ENCODE peak calls at places on chromosome 16, in seven cellular contexts. D is A673; H is activated naive CD4-positive, alpha-beta T cell; S is stimulated activated CD4-positive, alpha-beta T cell treated with anti-CD3 and anti-CD28 coated beads, TNF-alpha, amount 100 ng/mL, for 1 hour; F is NCI-H510A treated with DMSO at 0.1 percent for 48 hours; P is hypothalamus; X is GM10248. U is an unnamed sample.

GRCh38 chr16:57615813-57616212 is 12.6 kb upstream of the ADGRG1 start:
- DNase-seq in F (no peak), H (no peak), X (no peak), P (no peak), D (no peak), S (no peak), U (no peak)

GRCh38 chr16:83734136-83734535 is 73.6 kb upstream of the HSBP1 start:
- DNase-seq in S (no peak), X (no peak), P (no peak), H (no peak), D (no peak), F (no peak), U (no peak)

GRCh38 chr16:84773312-84773711 is 46.5 kb upstream of the CRISPLD2 start:
- DNase-seq in H (no peak), S (no peak), D (no peak), X (no peak), F (no peak), P (no peak), U (no peak)

GRCh38 chr16:48223490-48223889 is 20.6 kb upstream of the LONP2 start:
- DNase-seq in H (no peak), D (no peak), X (no peak), S (no peak), P (no peak), F (no peak), U (no peak)

GRCh38 chr16:70746708-70747424 is 54.1 kb downstream of the VAC14 start:
- DNase-seq in S (no peak), F (peak), P (no peak), D (peak), X (no peak), H (no peak), U (no peak)

GRCh38 chr16:1583180-1583579 is 28.7 kb downstream of the IFT140 start:
- DNase-seq in H (no peak), S (no peak), D (no peak), X (no peak), F (no peak), P (no peak), U (no peak)

GRCh38 chr16:66661210-66661560 is 35.4 kb downstream of the CMTM4 start:
- DNase-seq in P (no peak), F (peak), X (no peak), H (no peak), D (no peak), S (no peak), U (no peak)

GRCh38 chr16:17305694-17306093 is 165.1 kb downstream of the XYLT1 start:
- DNase-seq in D (no peak), H (no peak), X (peak), F (no peak), S (peak), P (no peak), U (no peak)

GRCh38 chr16:77289331-77289809 is 90.2 kb downstream of the SYCE1L start:
- DNase-seq in H (no peak), P (no peak), X (no peak), S (no peak), D (no peak), F (no peak), U (no peak)

GRCh38 chr16:81531415-81531814 is 86.8 kb downstream of the CMIP start:
- DNase-seq in X (no peak), H (no peak), D (no peak), F (no peak), P (no peak), S (no peak), U (no peak)

GRCh38 chr16:924063-924462 is 46.7 kb downstream of the LMF1 start:
- DNase-seq in X (no peak), F (no peak), H (no peak), D (peak), S (no peak), P (no peak), U (no peak)

GRCh38 chr16:29686740-29687327 is 7.9 kb downstream of the QPRT start:
- DNase-seq in S (no peak), P (no peak), D (no peak), H (no peak), X (no peak), F (no peak), U (peak)

GRCh38 chr16:60127196-60127595 is 1393.1 kb upstream of the GOT2 start:
- DNase-seq in X (no peak), H (no peak), F (no peak), S (no peak), D (peak), P (no peak), U (no peak)

GRCh38 chr16:79776243-79776884 is 175.8 kb upstream of the MAF start:
- DNase-seq in S (no peak), X (no peak), H (no peak), D (no peak), P (no peak), F (no peak), U (no peak)

GRCh38 chr16:81715358-81716196 is 63.5 kb upstream of the PLCG2 start:
- DNase-seq in F (no peak), X (no peak), P (no peak), S (no peak), H (no peak), D (no peak), U (no peak)

GRCh38 chr16:25270577-25270976 is 12.9 kb upstream of the ZKSCAN2 start:
- DNase-seq in H (no peak), P (no peak), X (no peak), F (peak), D (peak), S (no peak), U (no peak)

GRCh38 chr16:25135239-25135878 is 23.8 kb downstream of the LCMT1 start:
- DNase-seq in P (no peak), X (no peak), D (peak), H (no peak), F (no peak), S (no peak), U (no peak)

GRCh38 chr16:66366433-66367299 is at the start of gene CDH5:
- DNase-seq in F (no peak), P (no peak), D (no peak), S (no peak), H (no peak), X (no peak), U (no peak)

GRCh38 chr16:24114876-24115275 is 141.3 kb upstream of the CACNG3 start:
- DNase-seq in P (no peak), H (no peak), S (no peak), X (no peak), F (no peak), D (no peak), U (no peak)